ENCODE peak calls at places on chromosomes 13 and 19, in four cellular contexts. J, X, K and N are unnamed samples.
A peak's percentile ranks its signal among the peaks of the same experiment; 100 is the strongest.

GRCh38 chr13:61432029-61432428 is 16.4 kb upstream of the PCDH20 start:
- DNase-seq in X (no peak), J (no peak), K (no peak), N (no peak)

GRCh38 chr13:31166591-31166990 is 4.9 kb upstream of the HSPH1 start:
- DNase-seq in X (no peak), K (no peak), J (no peak), N (no peak)

GRCh38 chr19:40370997-40371801 is 18.8 kb downstream of the HIPK4 start:
- DNase-seq in X (no peak), J (no peak), K (no peak), N (no peak)

GRCh38 chr13:80239116-80239515 is 101.8 kb downstream of the SPRY2 start:
- DNase-seq in J (no peak), X (no peak), K (no peak), N (no peak)

GRCh38 chr13:77990973-77991372 is 72.3 kb upstream of the EDNRB start:
- DNase-seq in X (no peak), J (no peak), K (no peak), N (no peak)

GRCh38 chr13:39415403-39415802 is 187.6 kb downstream of the LHFPL6 start:
- DNase-seq in J (peak; percentile 24), X (peak; percentile 20), K (peak; percentile 6), N (no peak)

GRCh38 chr19:49357186-49357585 is 5.0 kb downstream of the TEAD2 start:
- DNase-seq in K (no peak), J (no peak), X (no peak), N (no peak)

GRCh38 chr19:58469241-58470013 is 2.5 kb downstream of the ZNF324 start:
- DNase-seq in K (no peak), X (no peak), J (no peak), N (no peak)

GRCh38 chr19:44723952-44724319 is 24.6 kb upstream of the BCL3 start:
- DNase-seq in J (peak; percentile 45), X (peak; percentile 29), K (peak; percentile 74), N (peak; percentile 23)

GRCh38 chr19:54345938-54346386 is 7.0 kb upstream of the LILRA4 start:
- DNase-seq in K (no peak), X (no peak), J (no peak), N (no peak)

GRCh38 chr13:98478134-98479129 is 98.5 kb downstream of the STK24 start:
- DNase-seq in X (no peak), J (no peak), K (no peak), N (no peak)

GRCh38 chr19:11423164-11423803 is 4.2 kb upstream of the RGL3 start:
- DNase-seq in J (no peak), X (no peak), K (no peak), N (no peak)

GRCh38 chr19:15433519-15434069 is 14.8 kb upstream of the AKAP8L start:
- DNase-seq in K (no peak), X (no peak), J (no peak), N (no peak)

GRCh38 chr13:37070956-37071355 is 11.5 kb upstream of the SUPT20H start:
- DNase-seq in J (no peak), X (no peak), K (no peak), N (no peak)

GRCh38 chr13:45278096-45278645 is 62.8 kb downstream of the TPT1 start:
- DNase-seq in J (no peak), K (no peak), X (no peak), N (no peak)

GRCh38 chr13:48783831-48784230 is 130.1 kb downstream of the CYSLTR2 start:
- DNase-seq in J (no peak), K (no peak), X (no peak), N (no peak)

GRCh38 chr19:49129238-49129583 is 9.9 kb downstream of the PPFIA3 start:
- DNase-seq in J (no peak), X (no peak), K (no peak), N (no peak)

GRCh38 chr13:40589285-40590109 is 76.9 kb downstream of the FOXO1 start:
- DNase-seq in J (no peak), X (no peak), K (no peak), N (no peak)

GRCh38 chr19:8336072-8336569 is 6.9 kb downstream of the KANK3 start:
- DNase-seq in X (no peak), K (no peak), J (no peak), N (peak; percentile 46)

GRCh38 chr13:113298001-113298945 is 1.2 kb downstream of the LAMP1 start:
- DNase-seq in X (no peak), J (no peak), K (no peak), N (no peak)

GRCh38 chr13:99383511-99383921 is 76.3 kb upstream of the GPR183 start:
- DNase-seq in J (no peak), K (no peak), X (no peak), N (no peak)

GRCh38 chr19:6065685-6066365 is 44.5 kb downstream of the RFX2 start:
- DNase-seq in J (peak; percentile 69), X (peak; percentile 53), K (peak; percentile 67), N (peak; percentile 76)

GRCh38 chr13:50452761-50453160 is 390.7 kb downstream of the DLEU7 start:
- DNase-seq in X (no peak), J (no peak), K (no peak), N (no peak)

GRCh38 chr19:27974082-27974513 is 1238.9 kb downstream of the UQCRFS1 start:
- DNase-seq in K (peak; percentile 23), X (peak; percentile 23), J (no peak), N (no peak)

GRCh38 chr13:26952551-26953138 is 192.1 kb upstream of the GPR12 start:
- DNase-seq in X (no peak), K (no peak), J (no peak), N (no peak)

GRCh38 chr13:95676100-95676774 is 702 bp upstream of the DNAJC3 start:
- DNase-seq in K (peak; percentile 21), X (peak; percentile 21), J (peak; percentile 30), N (peak; percentile 95)

GRCh38 chr13:38777347-38778107 is 90.7 kb downstream of the FREM2 start:
- DNase-seq in X (no peak), K (no peak), J (no peak), N (no peak)

GRCh38 chr13:53784331-53784730 is 755.7 kb downstream of the OLFM4 start:
- DNase-seq in X (no peak), K (no peak), J (peak; percentile 62), N (no peak)